ENCODE peak calls at places on chromosomes 16 and 17, in four cellular contexts. Y, T, A and U are unnamed samples.

GRCh38 chr17:17811381-17812210 is 25.2 kb downstream of the SREBF1 start:
- DNase-seq in Y (no peak), T (peak; percentile 35), A (no peak), U (no peak)

GRCh38 chr16:1959269-1960039 is at the start of gene NDUFB10:
- DNase-seq in Y (peak; percentile 97), T (peak; percentile 89), A (no peak), U (peak; percentile 79)

GRCh38 chr16:30546115-30546514 is 11.5 kb upstream of the ZNF747 start:
- DNase-seq in Y (no peak), T (no peak), A (no peak), U (no peak)

GRCh38 chr17:76887809-76888208 is 19.6 kb downstream of the MGAT5B start:
- DNase-seq in Y (no peak), T (no peak), A (no peak), U (no peak)

GRCh38 chr17:63419949-63420867 is 25.9 kb downstream of the CYB561 start:
- DNase-seq in Y (no peak), T (no peak), A (no peak), U (no peak)

GRCh38 chr16:66516172-66516807 is 33.6 kb downstream of the TK2 start:
- DNase-seq in Y (no peak), T (no peak), A (no peak), U (no peak)

GRCh38 chr17:74529243-74529642 is 2.0 kb downstream of the CD300LB start:
- DNase-seq in Y (no peak), T (no peak), A (no peak), U (no peak)

GRCh38 chr17:21019976-21020575 is 22.7 kb downstream of the USP22 start:
- DNase-seq in Y (peak; percentile 45), T (no peak), A (no peak), U (no peak)

GRCh38 chr17:2391597-2392251 is 9.1 kb downstream of the MNT start:
- DNase-seq in Y (no peak), T (no peak), A (no peak), U (no peak)

GRCh38 chr17:74192950-74193781 is 10.3 kb upstream of the RPL38 start:
- DNase-seq in Y (no peak), T (peak; percentile 69), A (no peak), U (peak; percentile 89)

GRCh38 chr16:1726661-1727502 is 20.9 kb downstream of the MAPK8IP3 start:
- DNase-seq in Y (no peak), T (no peak), A (no peak), U (no peak)

GRCh38 chr16:74577882-74578366 is 29.0 kb downstream of the GLG1 start:
- DNase-seq in Y (no peak), T (peak; percentile 57), A (no peak), U (no peak)

GRCh38 chr17:61201211-61201610 is 198.4 kb upstream of the TBX2 start:
- DNase-seq in Y (no peak), T (no peak), A (no peak), U (no peak)

GRCh38 chr16:21037736-21038135 is 112.9 kb downstream of the DNAH3 start:
- DNase-seq in Y (no peak), T (no peak), A (no peak), U (no peak)

GRCh38 chr17:13001991-13002615 is 15.7 kb downstream of the ELAC2 start:
- DNase-seq in Y (no peak), T (no peak), A (no peak), U (peak; percentile 2)

GRCh38 chr16:10296956-10297340 is 88.9 kb upstream of the ATF7IP2 start:
- DNase-seq in Y (no peak), T (no peak), A (no peak), U (no peak)

GRCh38 chr16:85162478-85163277 is 50.4 kb upstream of the CIBAR2 start:
- DNase-seq in Y (no peak), T (no peak), A (no peak), U (no peak)

GRCh38 chr16:65229191-65229662 is 107.4 kb upstream of the CDH11 start:
- DNase-seq in Y (no peak), T (peak; percentile 40), A (no peak), U (no peak)

GRCh38 chr16:60142991-60143705 is 1409.0 kb upstream of the GOT2 start:
- DNase-seq in Y (no peak), T (peak; percentile 50), A (no peak), U (no peak)

GRCh38 chr16:1745181-1745899 is 26.0 kb downstream of the NME3 start:
- DNase-seq in Y (no peak), T (peak; percentile 57), A (no peak), U (no peak)

GRCh38 chr16:35171106-35171505 is 1711.7 kb downstream of the TP53TG3F start:
- DNase-seq in Y (no peak), T (no peak), A (no peak), U (no peak)